ENCODE peak calls at places on chromosomes 7 and 10, in seven cellular contexts. C is neural progenitor cell, Y is K562, E is psoas muscle, W is upper lobe of right lung, P is Caco-2, K is body of pancreas. B is an unnamed sample.
A peak's percentile ranks its signal among the peaks of the same experiment; 100 is the strongest.

GRCh38 chr10:61157182-61157581 is 213.2 kb upstream of the RHOBTB1 start:
- DNase-seq in C (no peak), P (no peak), K (no peak), Y (no peak), W (no peak), E (no peak), B (no peak)

GRCh38 chr10:43795639-43796038 is 147.0 kb upstream of the ZNF32 start:
- DNase-seq in P (no peak), K (no peak), C (no peak), W (no peak), E (no peak), Y (no peak), B (no peak)

GRCh38 chr7:130144632-130145171 is 60.5 kb downstream of the TMEM209 start:
- DNase-seq in C (no peak), E (no peak), K (no peak), Y (no peak), W (peak; percentile 68), P (no peak), B (no peak)

GRCh38 chr7:134966691-134967090 is 19.6 kb upstream of the AGBL3 start:
- DNase-seq in P (peak; percentile 45), Y (no peak), K (no peak), E (no peak), C (no peak), W (no peak), B (no peak)

GRCh38 chr7:28958235-28958945 is at the start of gene TRIL:
- DNase-seq in C (peak; percentile 93), K (peak; percentile 46), W (peak; percentile 87), Y (no peak), P (no peak), E (peak; percentile 85), B (no peak)

GRCh38 chr7:92576296-92576695 is 13.9 kb downstream of the FAM133B start:
- DNase-seq in Y (no peak), K (no peak), E (no peak), C (no peak), W (no peak), P (no peak), B (no peak)

GRCh38 chr7:129530881-129531391 is 28.6 kb downstream of the SMKR1 start:
- DNase-seq in E (no peak), K (no peak), P (no peak), Y (no peak), W (no peak), C (no peak), B (no peak)

GRCh38 chr7:95365151-95365550 is 31.0 kb downstream of the PON3 start:
- DNase-seq in Y (no peak), P (no peak), W (no peak), K (no peak), C (no peak), E (no peak), B (no peak)

GRCh38 chr7:87231243-87231642 is 11.7 kb upstream of the TMEM243 start:
- DNase-seq in K (peak; percentile 67), W (no peak), P (no peak), C (no peak), Y (no peak), E (no peak), B (no peak)

GRCh38 chr7:69749358-69749757 is 151.1 kb downstream of the AUTS2 start:
- DNase-seq in P (no peak), K (no peak), Y (no peak), C (no peak), E (no peak), W (no peak), B (no peak)

GRCh38 chr10:70584941-70585544 is 17.5 kb downstream of the PRF1 start:
- DNase-seq in K (no peak), W (peak; percentile 61), E (no peak), C (peak; percentile 80), P (peak; percentile 50), Y (peak; percentile 62), B (no peak)

GRCh38 chr10:88062385-88062784 is 199.0 kb downstream of the PTEN start:
- DNase-seq in P (no peak), C (no peak), W (no peak), Y (no peak), E (no peak), K (no peak), B (peak; percentile 74)

DNA sequence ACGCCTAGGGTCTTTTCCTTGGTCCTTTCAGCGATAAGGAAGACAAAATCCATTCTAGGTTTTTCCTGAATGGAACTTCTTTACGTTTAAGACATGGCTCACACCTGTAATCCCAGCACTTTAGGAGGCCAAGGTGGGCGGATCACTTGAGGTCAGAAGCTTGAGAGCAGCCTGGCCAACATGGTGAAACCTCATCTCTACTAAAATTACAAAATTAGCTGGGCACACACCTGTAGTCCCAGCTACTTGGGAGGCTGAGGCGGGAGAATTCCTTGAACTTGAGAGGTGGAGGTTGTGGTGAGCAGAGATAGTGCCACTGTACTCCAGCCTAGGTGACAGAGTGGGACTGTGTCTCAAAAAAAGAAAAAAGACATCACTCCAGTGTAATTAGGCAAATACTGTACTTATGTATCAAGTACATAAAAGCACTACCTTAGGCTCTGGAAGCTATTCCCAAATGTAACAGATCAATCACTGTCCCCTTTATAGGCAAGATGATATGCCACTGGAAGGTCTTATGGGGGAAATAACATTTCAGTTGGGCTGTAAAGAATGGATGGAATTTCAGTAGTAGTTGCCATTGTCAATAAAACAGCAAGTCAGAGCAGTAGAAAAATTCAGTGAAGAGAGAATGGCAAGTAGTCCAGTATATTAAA is 5.7 kb downstream of the STK17A start:
- DNase-seq in Y (no peak), W (no peak), K (no peak), C (no peak), E (no peak), P (no peak), B (no peak)
- H3K4me1 ChIP-seq in Y (peaks cover 10% of the 10 kb centered on the region), W (peaks cover 10% of the 10 kb centered on the region), K (peaks cover 71% of the 10 kb centered on the region), C (peaks cover 9% of the 10 kb centered on the region), E (peaks cover 28% of the 10 kb centered on the region), P (peaks cover 25% of the 10 kb centered on the region), B (peaks cover 81% of the 10 kb centered on the region)

GRCh38 chr7:37944737-37945054 is 24.3 kb downstream of the EPDR1 start:
- DNase-seq in K (no peak), C (no peak), W (no peak), P (no peak), Y (no peak), E (no peak), B (no peak)
- H3K4me1 ChIP-seq in K (peaks cover 31% of the 10 kb centered on the region), C (peaks cover 9% of the 10 kb centered on the region), W (peaks cover 6% of the 10 kb centered on the region), P (peaks cover 14% of the 10 kb centered on the region), Y (no peaks in the 10 kb centered on the region), E (peaks cover 44% of the 10 kb centered on the region), B (no peaks in the 10 kb centered on the region)

GRCh38 chr7:137741443-137741842 is 105.3 kb downstream of the DGKI start:
- DNase-seq in K (no peak), E (no peak), Y (no peak), P (no peak), W (no peak), C (no peak), B (no peak)
- H3K4me1 ChIP-seq in K (no peaks in the 10 kb centered on the region), E (no peaks in the 10 kb centered on the region), Y (no peaks in the 10 kb centered on the region), P (no peaks in the 10 kb centered on the region), W (no peaks in the 10 kb centered on the region), C (no peaks in the 10 kb centered on the region), B (no peaks in the 10 kb centered on the region)

GRCh38 chr7:139360210-139360947 is 685 bp downstream of the LUC7L2 start:
- DNase-seq in K (peak; percentile 97), W (peak; percentile 98), E (peak; percentile 97), P (peak; percentile 98), C (peak; percentile 97), Y (peak; percentile 100), B (peak; percentile 99)

GRCh38 chr7:139362981-139363380 is 3.3 kb downstream of the LUC7L2 start:
- DNase-seq in W (no peak), C (no peak), K (no peak), Y (no peak), E (no peak), P (no peak), B (no peak)

GRCh38 chr7:139362302-139362701 is 2.6 kb downstream of the LUC7L2 start:
- DNase-seq in K (no peak), C (peak; percentile 53), P (no peak), Y (peak; percentile 47), W (no peak), E (no peak), B (no peak)

GRCh38 chr7:139360948-139361307 is 1.2 kb downstream of the LUC7L2 start:
- DNase-seq in K (no peak), E (no peak), P (no peak), Y (no peak), W (no peak), C (no peak), B (no peak)

GRCh38 chr7:139361523-139361922 is 1.8 kb downstream of the LUC7L2 start:
- DNase-seq in K (no peak), E (no peak), P (no peak), W (no peak), C (no peak), Y (no peak), B (no peak)
- H3K4me1 ChIP-seq in K (peaks cover 40% of the 10 kb centered on the region), E (peaks cover 39% of the 10 kb centered on the region), P (no peaks in the 10 kb centered on the region), W (peaks cover 25% of the 10 kb centered on the region), C (peaks cover 19% of the 10 kb centered on the region), Y (peaks cover 11% of the 10 kb centered on the region), B (peaks cover 45% of the 10 kb centered on the region)

GRCh38 chr10:125087191-125087896 is 73.0 kb downstream of the CTBP2 start:
- DNase-seq in P (no peak), W (peak; percentile 37), C (no peak), K (peak; percentile 11), E (no peak), Y (no peak), B (no peak)
- H3K4me1 ChIP-seq in P (no peaks in the 10 kb centered on the region), W (peaks cover 21% of the 10 kb centered on the region), C (no peaks in the 10 kb centered on the region), K (peaks cover 43% of the 10 kb centered on the region), E (peaks cover 77% of the 10 kb centered on the region), Y (no peaks in the 10 kb centered on the region), B (no peaks in the 10 kb centered on the region)

GRCh38 chr7:158327571-158328180 is 259.9 kb downstream of the PTPRN2 start:
- DNase-seq in W (no peak), P (no peak), K (no peak), E (no peak), Y (no peak), C (peak; percentile 40), B (no peak)

GRCh38 chr7:158327012-158327411 is 260.6 kb downstream of the PTPRN2 start:
- DNase-seq in K (no peak), W (no peak), P (no peak), C (no peak), E (no peak), Y (no peak), B (no peak)

GRCh38 chr7:158328376-158329013 is 259.1 kb downstream of the PTPRN2 start:
- DNase-seq in E (no peak), W (no peak), C (no peak), Y (no peak), P (no peak), K (no peak), B (no peak)

GRCh38 chr7:158329686-158330085 is 257.9 kb downstream of the PTPRN2 start:
- DNase-seq in E (no peak), Y (no peak), P (no peak), W (no peak), K (no peak), C (no peak), B (no peak)

GRCh38 chr7:158329014-158329610 is 258.5 kb downstream of the PTPRN2 start:
- DNase-seq in P (no peak), W (no peak), C (no peak), Y (no peak), K (no peak), E (no peak), B (no peak)
- H3K4me1 ChIP-seq in P (no peaks in the 10 kb centered on the region), W (no peaks in the 10 kb centered on the region), C (peaks cover 22% of the 10 kb centered on the region), Y (no peaks in the 10 kb centered on the region), K (no peaks in the 10 kb centered on the region), E (no peaks in the 10 kb centered on the region), B (no peaks in the 10 kb centered on the region)